ENCODE peak calls at places on chromosomes 2 and 18, in five cellular contexts. One of them, this sample, is unnamed.

GRCh38 chr2:60125880-60126444 is 427.5 kb downstream of the BCL11A start:
- DNase-seq in cardiac septum: no peak
- DNase-seq in HFFc6: no peak
- DNase-seq in IMR-90: no peak
- DNase-seq in GM04504: no peak
- DNase-seq in this sample: no peak

GRCh38 chr2:187547353-187547979 is 6.8 kb downstream of the TFPI start:
- DNase-seq in cardiac septum: no peak
- DNase-seq in IMR-90: peak; percentile 97
- DNase-seq in GM04504: peak; percentile 82
- DNase-seq in HFFc6: peak; percentile 88
- DNase-seq in this sample: no peak

GRCh38 chr18:7000484-7001096 is 117.0 kb downstream of the LAMA1 start:
- DNase-seq in GM04504: peak; percentile 15
- DNase-seq in HFFc6: no peak
- DNase-seq in IMR-90: peak; percentile 19
- DNase-seq in cardiac septum: no peak
- DNase-seq in this sample: no peak

GRCh38 chr2:152606965-152607364 is 110.3 kb downstream of the PRPF40A start:
- DNase-seq in IMR-90: no peak
- DNase-seq in cardiac septum: no peak
- DNase-seq in HFFc6: no peak
- DNase-seq in GM04504: no peak
- DNase-seq in this sample: no peak

GRCh38 chr2:240128608-240129144 is 7.4 kb downstream of the COPS9 start:
- DNase-seq in GM04504: no peak
- DNase-seq in HFFc6: no peak
- DNase-seq in IMR-90: no peak
- DNase-seq in cardiac septum: peak; percentile 31
- DNase-seq in this sample: no peak

GRCh38 chr2:119240311-119241204 is 16.9 kb downstream of the STEAP3 start:
- DNase-seq in cardiac septum: peak; percentile 85
- DNase-seq in IMR-90: peak; percentile 83
- DNase-seq in GM04504: no peak
- DNase-seq in HFFc6: peak; percentile 70
- DNase-seq in this sample: no peak

GRCh38 chr2:19256239-19256638 is 102.2 kb downstream of the OSR1 start:
- DNase-seq in IMR-90: peak; percentile 98
- DNase-seq in cardiac septum: no peak
- DNase-seq in GM04504: peak; percentile 58
- DNase-seq in HFFc6: peak; percentile 38
- DNase-seq in this sample: no peak

GRCh38 chr18:31098878-31099277 is 3.3 kb downstream of the DSC2 start:
- DNase-seq in cardiac septum: no peak
- DNase-seq in HFFc6: no peak
- DNase-seq in GM04504: no peak
- DNase-seq in IMR-90: no peak
- DNase-seq in this sample: no peak

GRCh38 chr2:5691659-5692529 is at the start of gene SOX11:
- DNase-seq in cardiac septum: peak; percentile 76
- DNase-seq in IMR-90: peak; percentile 95
- DNase-seq in HFFc6: no peak
- DNase-seq in GM04504: no peak
- DNase-seq in this sample: no peak

GRCh38 chr18:57915848-57916596 is 112.9 kb upstream of the ATP8B1 start:
- DNase-seq in IMR-90: peak; percentile 47
- DNase-seq in cardiac septum: no peak
- DNase-seq in GM04504: no peak
- DNase-seq in HFFc6: no peak
- DNase-seq in this sample: no peak

GRCh38 chr2:120398961-120399888 is 53.3 kb downstream of the INHBB start:
- DNase-seq in IMR-90: no peak
- DNase-seq in GM04504: no peak
- DNase-seq in HFFc6: no peak
- DNase-seq in cardiac septum: peak; percentile 58
- DNase-seq in this sample: no peak

GRCh38 chr2:188444106-188444835 is 152.6 kb downstream of the GULP1 start:
- DNase-seq in IMR-90: peak; percentile 30
- DNase-seq in cardiac septum: no peak
- DNase-seq in GM04504: no peak
- DNase-seq in HFFc6: no peak
- DNase-seq in this sample: no peak

GRCh38 chr2:238130111-238130695 is 8.3 kb upstream of the KLHL30 start:
- DNase-seq in IMR-90: no peak
- DNase-seq in HFFc6: no peak
- DNase-seq in cardiac septum: no peak
- DNase-seq in GM04504: no peak
- DNase-seq in this sample: no peak

GRCh38 chr2:188808921-188809320 is 165.3 kb upstream of the COL3A1 start:
- DNase-seq in cardiac septum: no peak
- DNase-seq in HFFc6: peak; percentile 89
- DNase-seq in GM04504: peak; percentile 54
- DNase-seq in IMR-90: peak; percentile 88
- DNase-seq in this sample: no peak

This sample was measured in GM10248.